ENCODE peak calls at places on chromosomes 7 and 10, in five cellular contexts. One of them, this sample, is unnamed.

GRCh38 chr7:11830582-11831382 is 1.2 kb downstream of the THSD7A start:
- DNase-seq in foreskin fibroblast: no peak
- DNase-seq in astrocyte of the spinal cord: peak
- DNase-seq in PC-3: no peak
- DNase-seq in WTC11: no peak
- DNase-seq in this sample: no peak

GRCh38 chr7:42952328-42952727 is 20.2 kb downstream of the MRPL32 start:
- DNase-seq in foreskin fibroblast: no peak
- DNase-seq in astrocyte of the spinal cord: no peak
- DNase-seq in PC-3: no peak
- DNase-seq in WTC11: no peak
- DNase-seq in this sample: no peak

GRCh38 chr7:106905734-106906133 is 40.7 kb downstream of the PIK3CG start:
- DNase-seq in foreskin fibroblast: no peak
- DNase-seq in astrocyte of the spinal cord: no peak
- DNase-seq in PC-3: no peak
- DNase-seq in WTC11: no peak
- DNase-seq in this sample: no peak

GRCh38 chr7:129948338-129948737 is 4.4 kb downstream of the UBE2H start:
- DNase-seq in foreskin fibroblast: no peak
- DNase-seq in astrocyte of the spinal cord: no peak
- DNase-seq in PC-3: no peak
- DNase-seq in WTC11: no peak
- DNase-seq in this sample: no peak

GRCh38 chr7:128932862-128933821 is 4.6 kb upstream of the IRF5 start:
- DNase-seq in foreskin fibroblast: no peak
- DNase-seq in astrocyte of the spinal cord: no peak
- DNase-seq in PC-3: no peak
- DNase-seq in WTC11: no peak
- DNase-seq in this sample: no peak

GRCh38 chr10:16867556-16867955 is 50.3 kb upstream of the RSU1 start:
- DNase-seq in foreskin fibroblast: peak
- DNase-seq in astrocyte of the spinal cord: peak
- DNase-seq in PC-3: peak
- DNase-seq in WTC11: no peak
- DNase-seq in this sample: no peak

GRCh38 chr7:85160223-85160622 is 26.6 kb downstream of the SEMA3D start:
- DNase-seq in foreskin fibroblast: peak
- DNase-seq in astrocyte of the spinal cord: peak
- DNase-seq in PC-3: peak
- DNase-seq in WTC11: no peak
- DNase-seq in this sample: no peak

GRCh38 chr7:87001214-87001613 is 58.2 kb downstream of the ELAPOR2 start:
- DNase-seq in foreskin fibroblast: no peak
- DNase-seq in astrocyte of the spinal cord: peak
- DNase-seq in PC-3: peak
- DNase-seq in WTC11: no peak
- DNase-seq in this sample: no peak

GRCh38 chr7:32290015-32290414 is 200.2 kb downstream of the LSM5 start:
- DNase-seq in foreskin fibroblast: no peak
- DNase-seq in astrocyte of the spinal cord: no peak
- DNase-seq in PC-3: no peak
- DNase-seq in WTC11: no peak
- DNase-seq in this sample: no peak

GRCh38 chr10:75542084-75542483 is 110.7 kb downstream of the LRMDA start:
- DNase-seq in foreskin fibroblast: no peak
- DNase-seq in astrocyte of the spinal cord: no peak
- DNase-seq in PC-3: no peak
- DNase-seq in WTC11: no peak
- DNase-seq in this sample: no peak

GRCh38 chr10:13048762-13049161 is 47.2 kb upstream of the CCDC3 start:
- DNase-seq in foreskin fibroblast: no peak
- DNase-seq in astrocyte of the spinal cord: no peak
- DNase-seq in PC-3: no peak
- DNase-seq in WTC11: no peak
- DNase-seq in this sample: no peak

GRCh38 chr7:108592633-108593277 is 23.1 kb downstream of the DNAJB9 start:
- DNase-seq in foreskin fibroblast: no peak
- DNase-seq in astrocyte of the spinal cord: no peak
- DNase-seq in PC-3: peak
- DNase-seq in WTC11: no peak
- DNase-seq in this sample: no peak

GRCh38 chr7:147578196-147578595 is 1012.4 kb upstream of the C7orf33 start:
- DNase-seq in foreskin fibroblast: peak
- DNase-seq in astrocyte of the spinal cord: no peak
- DNase-seq in PC-3: peak
- DNase-seq in WTC11: no peak
- DNase-seq in this sample: no peak

GRCh38 chr7:139630643-139631519 is 107.4 kb downstream of the CLEC2L start:
- DNase-seq in foreskin fibroblast: no peak
- DNase-seq in astrocyte of the spinal cord: no peak
- DNase-seq in PC-3: no peak
- DNase-seq in WTC11: no peak
- DNase-seq in this sample: no peak

GRCh38 chr7:125876436-125876835 is 946.8 kb upstream of the POT1 start:
- DNase-seq in foreskin fibroblast: no peak
- DNase-seq in astrocyte of the spinal cord: no peak
- DNase-seq in PC-3: no peak
- DNase-seq in WTC11: no peak
- DNase-seq in this sample: no peak

GRCh38 chr7:145848691-145849090 is 267.9 kb upstream of the CNTNAP2 start:
- DNase-seq in foreskin fibroblast: no peak
- DNase-seq in astrocyte of the spinal cord: no peak
- DNase-seq in PC-3: peak
- DNase-seq in WTC11: peak
- DNase-seq in this sample: no peak

GRCh38 chr7:69510114-69510513 is 88.2 kb upstream of the AUTS2 start:
- DNase-seq in foreskin fibroblast: no peak
- DNase-seq in astrocyte of the spinal cord: no peak
- DNase-seq in PC-3: no peak
- DNase-seq in WTC11: no peak
- DNase-seq in this sample: no peak

GRCh38 chr7:151352512-151352911 is 10.9 kb downstream of the NUB1 start:
- DNase-seq in foreskin fibroblast: no peak
- DNase-seq in astrocyte of the spinal cord: no peak
- DNase-seq in PC-3: no peak
- DNase-seq in WTC11: no peak
- DNase-seq in this sample: no peak

GRCh38 chr7:151351967-151352366 is 10.4 kb downstream of the NUB1 start:
- DNase-seq in foreskin fibroblast: no peak
- DNase-seq in astrocyte of the spinal cord: no peak
- DNase-seq in PC-3: no peak
- DNase-seq in WTC11: no peak
- DNase-seq in this sample: no peak

GRCh38 chr7:151348970-151349369 is 7.4 kb downstream of the NUB1 start:
- DNase-seq in foreskin fibroblast: no peak
- DNase-seq in astrocyte of the spinal cord: no peak
- DNase-seq in PC-3: no peak
- DNase-seq in WTC11: no peak
- DNase-seq in this sample: no peak

GRCh38 chr7:151349507-151349853 is 7.9 kb downstream of the NUB1 start:
- DNase-seq in foreskin fibroblast: no peak
- DNase-seq in astrocyte of the spinal cord: no peak
- DNase-seq in PC-3: no peak
- DNase-seq in WTC11: no peak
- DNase-seq in this sample: no peak

DNA sequence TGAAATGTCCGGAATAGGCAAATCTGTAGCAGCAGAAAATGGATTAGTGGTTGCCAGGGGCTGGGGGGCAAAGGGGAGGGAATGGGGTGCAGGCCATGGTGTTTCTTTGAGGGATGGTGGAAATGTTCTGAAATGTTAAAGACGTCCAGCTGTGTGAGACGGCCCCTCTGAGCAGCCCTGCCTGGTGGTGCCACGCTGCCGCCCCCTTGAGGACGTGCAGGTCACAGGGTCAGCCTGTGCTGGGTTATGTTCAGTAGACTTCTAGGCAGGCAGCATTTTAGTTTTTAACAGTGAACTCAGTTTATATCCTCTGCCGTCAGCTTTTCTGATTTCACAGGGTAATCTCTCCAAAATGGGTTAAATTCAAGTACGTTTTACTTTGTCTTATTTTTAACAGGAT is 9.4 kb downstream of the NUB1 start:
- DNase-seq in foreskin fibroblast: no peak
- DNase-seq in astrocyte of the spinal cord: no peak
- DNase-seq in PC-3: no peak
- DNase-seq in WTC11: peak
- DNase-seq in this sample: no peak
- TF ChIP-seq CTCF in foreskin fibroblast: no peak
- TF ChIP-seq CTCF in astrocyte of the spinal cord: peak
- TF ChIP-seq CTCF in PC-3: peak
- TF ChIP-seq CTCF in WTC11: peak
- TF ChIP-seq CTCF in this sample: no peak

DNA sequence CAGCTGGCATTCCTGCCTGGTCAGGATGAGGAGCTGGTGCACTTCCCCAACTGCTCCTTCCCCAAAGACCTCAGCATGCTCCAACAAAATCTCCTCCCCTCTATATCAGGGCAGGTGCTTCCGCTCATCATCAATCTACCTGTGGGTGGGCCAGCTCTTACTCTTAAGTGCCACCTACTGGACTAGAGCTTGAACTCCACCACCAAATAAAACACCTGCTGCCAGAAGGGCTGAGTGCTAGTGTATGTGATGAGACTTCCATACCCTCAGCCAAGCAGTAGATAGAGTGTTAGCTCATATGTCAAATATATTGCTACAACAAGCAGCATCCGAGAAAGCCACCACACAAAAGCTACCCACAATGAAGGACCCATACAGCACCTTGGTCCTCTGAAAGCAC is 264.3 kb downstream of the RNLS start:
- DNase-seq in foreskin fibroblast: no peak
- DNase-seq in astrocyte of the spinal cord: no peak
- DNase-seq in PC-3: no peak
- DNase-seq in WTC11: peak
- DNase-seq in this sample: no peak
- TF ChIP-seq CTCF in foreskin fibroblast: no peak
- TF ChIP-seq CTCF in astrocyte of the spinal cord: peak
- TF ChIP-seq CTCF in PC-3: no peak
- TF ChIP-seq CTCF in WTC11: peak
- TF ChIP-seq CTCF in this sample: peak

GRCh38 chr10:125694874-125695273 is 11.9 kb upstream of the TEX36 start:
- DNase-seq in foreskin fibroblast: peak
- DNase-seq in astrocyte of the spinal cord: peak
- DNase-seq in PC-3: peak
- DNase-seq in WTC11: no peak
- DNase-seq in this sample: no peak

GRCh38 chr10:125699562-125700143 is 16.7 kb upstream of the TEX36 start:
- DNase-seq in foreskin fibroblast: no peak
- DNase-seq in astrocyte of the spinal cord: no peak
- DNase-seq in PC-3: no peak
- DNase-seq in WTC11: no peak
- DNase-seq in this sample: no peak

GRCh38 chr10:125698599-125698998 is 15.6 kb upstream of the TEX36 start:
- DNase-seq in foreskin fibroblast: no peak
- DNase-seq in astrocyte of the spinal cord: no peak
- DNase-seq in PC-3: no peak
- DNase-seq in WTC11: no peak
- DNase-seq in this sample: no peak

GRCh38 chr10:125700355-125700911 is 17.5 kb upstream of the TEX36 start:
- DNase-seq in foreskin fibroblast: peak
- DNase-seq in astrocyte of the spinal cord: peak
- DNase-seq in PC-3: peak
- DNase-seq in WTC11: no peak
- DNase-seq in this sample: no peak
- TF ChIP-seq CTCF in foreskin fibroblast: no peak
- TF ChIP-seq CTCF in astrocyte of the spinal cord: peak
- TF ChIP-seq CTCF in PC-3: peak
- TF ChIP-seq CTCF in WTC11: no peak
- TF ChIP-seq CTCF in this sample: peak

GRCh38 chr10:60733189-60733815 is 45.0 kb upstream of the CDK1 start:
- DNase-seq in foreskin fibroblast: no peak
- DNase-seq in astrocyte of the spinal cord: no peak
- DNase-seq in PC-3: peak
- DNase-seq in WTC11: peak
- DNase-seq in this sample: peak
- TF ChIP-seq CTCF in foreskin fibroblast: no peak
- TF ChIP-seq CTCF in astrocyte of the spinal cord: no peak
- TF ChIP-seq CTCF in PC-3: peak
- TF ChIP-seq CTCF in WTC11: no peak
- TF ChIP-seq CTCF in this sample: peak

This sample was measured in osteocyte.